ENCODE peak calls at places on chromosome 13, in seven cellular contexts. D is stomach, G is K562, N is suprapubic skin, X is breast epithelium, T is HepG2, K is HCT116. L is an unnamed sample.

GRCh38 chr13:31310781-31311180 is 111.0 kb downstream of the B3GLCT start:
- DNase-seq in D (no peak), G (no peak), N (no peak), X (peak), T (no peak), K (no peak), L (peak)

GRCh38 chr13:33285420-33286124 is at the start of gene STARD13:
- DNase-seq in D (peak), G (peak), N (peak), X (peak), T (peak), K (peak), L (peak)

GRCh38 chr13:108212901-108213300 is 2.4 kb downstream of the LIG4 start:
- DNase-seq in D (no peak), G (no peak), N (no peak), X (no peak), T (no peak), K (no peak), L (no peak)

GRCh38 chr13:112783135-112783945 is 93.5 kb downstream of the ATP11A start:
- DNase-seq in D (peak), G (no peak), N (no peak), X (no peak), T (no peak), K (no peak), L (no peak)

GRCh38 chr13:87042946-87043345 is 628.2 kb upstream of the SLITRK5 start:
- DNase-seq in D (no peak), G (no peak), N (no peak), X (no peak), T (no peak), K (no peak), L (no peak)

GRCh38 chr13:43273362-43273761 is 250.0 kb downstream of the DNAJC15 start:
- DNase-seq in D (no peak), G (no peak), N (no peak), X (no peak), T (no peak), K (no peak), L (no peak)

GRCh38 chr13:23753523-23753922 is 135.7 kb downstream of the MIPEP start:
- DNase-seq in D (no peak), G (no peak), N (no peak), X (no peak), T (peak), K (no peak), L (peak)

GRCh38 chr13:112055417-112056206 is 11.3 kb upstream of the SOX1 start:
- DNase-seq in D (no peak), G (no peak), N (peak), X (no peak), T (no peak), K (no peak), L (no peak)

GRCh38 chr13:33060815-33061214 is 44.6 kb downstream of the KL start:
- DNase-seq in D (no peak), G (no peak), N (no peak), X (no peak), T (no peak), K (no peak), L (no peak)

GRCh38 chr13:50128406-50129048 is 113.3 kb downstream of the KCNRG start:
- DNase-seq in D (no peak), G (no peak), N (no peak), X (no peak), T (no peak), K (no peak), L (no peak)

GRCh38 chr13:79749985-79750551 is 269.1 kb downstream of the NDFIP2 start:
- DNase-seq in D (no peak), G (no peak), N (no peak), X (peak), T (no peak), K (no peak), L (peak)

GRCh38 chr13:50712469-50712868 is 131.0 kb downstream of the DLEU7 start:
- DNase-seq in D (no peak), G (no peak), N (no peak), X (no peak), T (no peak), K (no peak), L (no peak)

GRCh38 chr13:20401958-20402856 is 123.5 kb downstream of the CRYL1 start:
- DNase-seq in D (peak), G (no peak), N (no peak), X (no peak), T (no peak), K (no peak), L (no peak)

GRCh38 chr13:100439247-100439955 is 149.2 kb downstream of the GGACT start:
- DNase-seq in D (no peak), G (no peak), N (no peak), X (no peak), T (no peak), K (no peak), L (no peak)

GRCh38 chr13:20191902-20192469 is 752 bp downstream of the GJB2 start:
- DNase-seq in D (peak), G (no peak), N (no peak), X (no peak), T (no peak), K (no peak), L (no peak)

GRCh38 chr13:20074956-20075355 is 85.9 kb downstream of the GJA3 start:
- DNase-seq in D (no peak), G (no peak), N (no peak), X (no peak), T (no peak), K (no peak), L (no peak)

GRCh38 chr13:97466782-97467181 is 32.8 kb downstream of the RAP2A start:
- DNase-seq in D (no peak), G (no peak), N (no peak), X (no peak), T (no peak), K (no peak), L (no peak)

GRCh38 chr13:109719962-109720646 is 66.3 kb downstream of the IRS2 start:
- DNase-seq in D (no peak), G (no peak), N (no peak), X (no peak), T (no peak), K (no peak), L (no peak)

GRCh38 chr13:109722068-109722467 is 64.3 kb downstream of the IRS2 start:
- DNase-seq in D (no peak), G (no peak), N (no peak), X (no peak), T (no peak), K (no peak), L (no peak)

GRCh38 chr13:109718726-109719125 is 67.7 kb downstream of the IRS2 start:
- DNase-seq in D (no peak), G (no peak), N (no peak), X (no peak), T (no peak), K (no peak), L (no peak)

GRCh38 chr13:109723046-109723445 is 63.3 kb downstream of the IRS2 start:
- DNase-seq in D (no peak), G (no peak), N (no peak), X (no peak), T (no peak), K (no peak), L (no peak)

GRCh38 chr13:109720758-109721184 is 65.6 kb downstream of the IRS2 start:
- DNase-seq in D (peak), G (no peak), N (no peak), X (no peak), T (peak), K (no peak), L (no peak)
- TF ChIP-seq POLR2A in D (no peak), G (no peak), N (no peak), X (no peak), T (no peak), K (no peak), L (no peak)

GRCh38 chr13:40509876-40510275 is 156.6 kb downstream of the FOXO1 start:
- DNase-seq in D (no peak), G (no peak), N (no peak), X (no peak), T (no peak), K (no peak), L (no peak)

GRCh38 chr13:40506592-40507446 is 159.6 kb downstream of the FOXO1 start:
- DNase-seq in D (no peak), G (no peak), N (no peak), X (no peak), T (no peak), K (no peak), L (no peak)

GRCh38 chr13:40505196-40505595 is 161.2 kb downstream of the FOXO1 start:
- DNase-seq in D (no peak), G (no peak), N (no peak), X (no peak), T (no peak), K (no peak), L (no peak)

GRCh38 chr13:40508767-40509342 is 157.6 kb downstream of the FOXO1 start:
- DNase-seq in D (no peak), G (no peak), N (no peak), X (no peak), T (no peak), K (no peak), L (no peak)

DNA sequence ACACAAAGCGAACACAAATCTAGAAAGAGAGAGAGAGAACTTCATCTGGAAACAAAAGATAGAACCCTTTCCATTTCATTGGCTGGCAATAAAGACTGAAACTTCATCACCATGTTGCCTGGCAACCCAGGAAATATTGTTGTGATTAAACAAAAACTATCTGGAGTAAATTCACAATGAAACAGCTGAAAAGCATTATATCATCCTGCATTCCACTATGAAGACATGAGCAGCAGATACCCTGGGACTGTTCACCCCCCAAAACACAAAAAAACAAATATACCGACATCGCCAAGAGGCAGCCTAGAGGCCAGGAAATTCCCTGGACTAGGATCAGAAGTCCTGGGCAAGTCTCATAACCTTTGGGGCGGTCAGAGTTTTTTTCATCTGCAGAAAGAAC is 158.3 kb downstream of the FOXO1 start:
- DNase-seq in D (no peak), G (no peak), N (no peak), X (no peak), T (no peak), K (no peak), L (no peak)
- H3K27ac ChIP-seq in D (no peak), G (no peak), N (peak), X (peak), T (no peak), K (no peak), L (no peak)

GRCh38 chr13:110232756-110233155 is 74.2 kb downstream of the COL4A1 start:
- DNase-seq in D (no peak), G (no peak), N (no peak), X (no peak), T (no peak), K (no peak), L (no peak)

GRCh38 chr13:110230661-110231347 is 76.2 kb downstream of the COL4A1 start:
- DNase-seq in D (no peak), G (no peak), N (no peak), X (no peak), T (no peak), K (no peak), L (no peak)

GRCh38 chr13:110232146-110232545 is 74.8 kb downstream of the COL4A1 start:
- DNase-seq in D (no peak), G (no peak), N (no peak), X (no peak), T (no peak), K (no peak), L (no peak)

GRCh38 chr13:110229905-110230563 is 76.9 kb downstream of the COL4A1 start:
- DNase-seq in D (no peak), G (no peak), N (no peak), X (no peak), T (no peak), K (no peak), L (no peak)

GRCh38 chr13:110231348-110232047 is 75.5 kb downstream of the COL4A1 start:
- DNase-seq in D (no peak), G (no peak), N (no peak), X (no peak), T (no peak), K (no peak), L (no peak)
- TF ChIP-seq POLR2AphosphoS5 in D (no peak), G (no peak), N (no peak), X (no peak), T (no peak), K (no peak), L (no peak)

DNA sequence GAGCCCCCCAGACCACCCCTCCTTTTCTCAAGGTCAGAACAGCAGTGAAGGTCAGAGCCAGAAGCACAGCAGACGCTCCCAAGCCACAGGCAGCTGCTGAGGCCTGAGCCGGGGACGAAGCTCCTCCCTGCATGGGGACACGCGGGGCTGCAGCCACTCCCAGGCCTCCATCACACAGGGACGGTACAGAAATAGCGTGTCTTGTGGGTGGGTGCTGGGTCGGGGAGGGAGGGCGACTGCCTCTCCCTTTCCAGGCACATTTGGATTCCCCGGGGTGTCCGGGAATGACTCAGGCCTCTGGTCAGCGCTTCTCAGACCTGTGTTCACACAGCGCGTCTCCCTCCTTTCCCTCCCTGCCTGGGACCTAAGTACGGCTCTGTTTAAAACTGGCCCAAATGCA is 33.2 kb downstream of the RASA3 start:
- DNase-seq in D (no peak), G (peak), N (peak), X (no peak), T (peak), K (peak), L (peak)
- TF ChIP-seq POLR2A in D (no peak), G (no peak), N (no peak), X (no peak), T (no peak), K (no peak), L (no peak)

L was measured in prostate gland.